ENCODE peak calls at places on chromosomes 2 and 18, in nine cellular contexts. O is GM23248, A is body of pancreas, V is colonic mucosa, T is mammary epithelial cell, G is uterus, S is HCT116, M is right cardiac atrium, L is breast epithelium. F is an unnamed sample.
A peak's percentile ranks its signal among the peaks of the same experiment; 100 is the strongest.

GRCh38 chr2:148613231-148614023 is 31.1 kb upstream of the EPC2 start:
- DNase-seq in O (no peak), A (no peak), V (no peak), T (no peak), G (no peak), S (no peak), M (no peak), L (no peak), F (no peak)

GRCh38 chr18:28115149-28115550 is 61.8 kb downstream of the CDH2 start:
- DNase-seq in O (peak; percentile 89), A (no peak), V (no peak), T (peak; percentile 85), G (no peak), S (no peak), M (no peak), L (no peak), F (no peak)

GRCh38 chr2:179311071-179311470 is 46.4 kb upstream of the SESTD1 start:
- DNase-seq in O (no peak), A (no peak), V (no peak), T (no peak), G (no peak), S (no peak), M (peak; percentile 45), L (no peak), F (no peak)

GRCh38 chr2:30255466-30256408 is 24.4 kb downstream of the LBH start:
- DNase-seq in O (no peak), A (peak; percentile 65), V (no peak), T (no peak), G (no peak), S (no peak), M (no peak), L (no peak), F (no peak)

GRCh38 chr2:73933194-73933593 is 6.5 kb downstream of the DGUOK start:
- DNase-seq in O (peak; percentile 39), A (no peak), V (no peak), T (peak; percentile 39), G (no peak), S (no peak), M (no peak), L (no peak), F (no peak)

GRCh38 chr2:127153691-127154158 is 46.8 kb upstream of the BIN1 start:
- DNase-seq in O (peak; percentile 96), A (no peak), V (no peak), T (peak; percentile 77), G (peak; percentile 74), S (no peak), M (no peak), L (no peak), F (no peak)

GRCh38 chr2:88036162-88036561 is 19.4 kb downstream of the KRCC1 start:
- DNase-seq in O (peak; percentile 14), A (no peak), V (no peak), T (no peak), G (no peak), S (no peak), M (no peak), L (no peak), F (no peak)

GRCh38 chr18:32742620-32743019 is 30.2 kb downstream of the KLHL14 start:
- DNase-seq in O (no peak), A (no peak), V (no peak), T (no peak), G (no peak), S (no peak), M (no peak), L (no peak), F (no peak)

GRCh38 chr2:188725981-188726380 is 248.2 kb upstream of the COL3A1 start:
- DNase-seq in O (peak; percentile 39), A (no peak), V (no peak), T (no peak), G (no peak), S (no peak), M (no peak), L (no peak), F (no peak)

GRCh38 chr18:66129248-66129647 is 378.4 kb downstream of the CDH7 start:
- DNase-seq in O (no peak), A (no peak), V (no peak), T (no peak), G (no peak), S (no peak), M (no peak), L (no peak), F (no peak)

GRCh38 chr18:28984731-28985130 is 807.8 kb upstream of the CDH2 start:
- DNase-seq in O (peak; percentile 33), A (no peak), V (no peak), T (no peak), G (no peak), S (no peak), M (no peak), L (no peak), F (no peak)

GRCh38 chr2:16246911-16247310 is 306.6 kb downstream of the MYCN start:
- DNase-seq in O (no peak), A (no peak), V (no peak), T (no peak), G (no peak), S (no peak), M (no peak), L (no peak), F (no peak)

GRCh38 chr18:2981212-2981728 is 31.7 kb downstream of the LPIN2 start:
- DNase-seq in O (peak; percentile 88), A (no peak), V (no peak), T (peak; percentile 69), G (no peak), S (no peak), M (no peak), L (no peak), F (no peak)

GRCh38 chr2:67865871-67866386 is 196.9 kb downstream of the C1D start:
- DNase-seq in O (no peak), A (no peak), V (no peak), T (no peak), G (no peak), S (no peak), M (no peak), L (no peak), F (no peak)

GRCh38 chr2:152480870-152481269 is 145.9 kb downstream of the FMNL2 start:
- DNase-seq in O (no peak), A (no peak), V (no peak), T (no peak), G (no peak), S (no peak), M (no peak), L (no peak), F (no peak)

GRCh38 chr2:15159751-15160177 is 401.4 kb downstream of the NBAS start:
- DNase-seq in O (peak; percentile 63), A (no peak), V (peak; percentile 24), T (peak; percentile 47), G (no peak), S (peak; percentile 38), M (no peak), L (no peak), F (no peak)

GRCh38 chr18:58867281-58867961 is 2.7 kb downstream of the ZNF532 start:
- DNase-seq in O (peak; percentile 45), A (no peak), V (no peak), T (peak; percentile 88), G (no peak), S (no peak), M (peak; percentile 58), L (no peak), F (no peak)
- H3K4me1 ChIP-seq in O (peaks cover 56% of the 10 kb centered on the region), A (peaks cover 12% of the 10 kb centered on the region), V (peaks cover 5% of the 10 kb centered on the region), T (peaks cover 48% of the 10 kb centered on the region), G (no peaks in the 10 kb centered on the region), S (peaks cover 18% of the 10 kb centered on the region), M (peaks cover 29% of the 10 kb centered on the region), L (peaks cover 11% of the 10 kb centered on the region), F (peaks cover 52% of the 10 kb centered on the region)

GRCh38 chr2:39266139-39266805 is 22.5 kb upstream of the CDKL4 start:
- DNase-seq in O (peak; percentile 8), A (no peak), V (no peak), T (peak; percentile 6), G (no peak), S (no peak), M (no peak), L (no peak), F (no peak)
- H3K27ac ChIP-seq in O (no peak overlapping the region), A (no peak overlapping the region), V (no peak overlapping the region), T (no peak overlapping the region), G (no peak overlapping the region), S (no peak overlapping the region), M (no peak overlapping the region), L (no peak overlapping the region), F (no peak overlapping the region)

GRCh38 chr2:236446521-236446920 is 123.1 kb upstream of the ACKR3 start:
- DNase-seq in O (no peak), A (no peak), V (no peak), T (no peak), G (no peak), S (no peak), M (no peak), L (no peak), F (no peak)
- H3K4me3 ChIP-seq in O (no peak overlapping the region), A (no peak overlapping the region), V (no peak overlapping the region), T (no peak overlapping the region), G (no peak overlapping the region), S (no peak overlapping the region), M (no peak overlapping the region), L (no peak overlapping the region), F (no peak overlapping the region)

DNA sequence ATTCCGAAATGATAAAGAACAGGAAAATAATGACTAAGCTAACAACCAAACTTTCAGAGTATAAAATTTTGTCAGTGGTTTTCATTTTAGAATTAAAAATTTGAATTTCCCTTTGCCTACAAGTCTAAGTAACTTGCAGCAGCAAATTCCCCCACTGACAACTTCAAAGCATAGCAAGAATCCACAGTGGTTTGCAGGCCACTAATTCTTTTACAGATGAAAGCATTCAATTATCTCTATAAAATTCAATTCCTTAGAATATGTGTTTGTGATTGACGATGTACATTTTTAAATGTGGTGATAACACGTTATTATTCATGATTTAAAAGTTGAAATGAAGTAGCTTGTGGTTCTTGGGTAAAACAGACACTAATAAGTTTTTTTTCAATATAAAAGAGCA is 100.6 kb downstream of the SMAD2 start:
- DNase-seq in O (no peak), A (no peak), V (no peak), T (no peak), G (no peak), S (no peak), M (no peak), L (no peak), F (no peak)
- H3K4me1 ChIP-seq in O (peaks cover 11% of the 10 kb centered on the region), A (no peaks in the 10 kb centered on the region), V (no peaks in the 10 kb centered on the region), T (no peaks in the 10 kb centered on the region), G (no peaks in the 10 kb centered on the region), S (no peaks in the 10 kb centered on the region), M (no peaks in the 10 kb centered on the region), L (no peaks in the 10 kb centered on the region), F (peaks cover 3% of the 10 kb centered on the region)

GRCh38 chr18:44637210-44638051 is 43.3 kb upstream of the SETBP1 start:
- DNase-seq in O (peak; percentile 70), A (no peak), V (no peak), T (peak; percentile 86), G (no peak), S (no peak), M (no peak), L (no peak), F (no peak)
- H3K27ac ChIP-seq in O (peak overlapping the region; percentile 21), A (no peak overlapping the region), V (no peak overlapping the region), T (peak overlapping the region; percentile 78), G (no peak overlapping the region), S (no peak overlapping the region), M (no peak overlapping the region), L (no peak overlapping the region), F (no peak overlapping the region)

GRCh38 chr18:499351-500229 is 911 bp downstream of the COLEC12 start:
- DNase-seq in O (peak; percentile 83), A (peak; percentile 25), V (no peak), T (peak; percentile 27), G (peak; percentile 34), S (no peak), M (peak; percentile 61), L (no peak), F (no peak)
- H3K4me3 ChIP-seq in O (peak overlapping the region; percentile 77), A (peak overlapping the region; percentile 17), V (peak overlapping the region; percentile 35), T (no peak overlapping the region), G (peak overlapping the region; percentile 43), S (peak overlapping the region; percentile 37), M (peak overlapping the region; percentile 49), L (peak overlapping the region; percentile 71), F (peak overlapping the region; percentile 72)

F was measured in thoracic aorta.